ENCODE peak calls at places on chromosome 16, in eight cellular contexts. R is GM10248, D is cardiac muscle cell, M is GM19239, N is ecto neural progenitor cell, T is aorta, C is foreskin melanocyte, P is neural crest cell. W is an unnamed sample.

GRCh38 chr16:29862383-29862883 is 593 bp downstream of the CDIPT start:
- DNase-seq in T (no peak), N (no peak), M (no peak), D (peak), R (no peak), C (no peak), P (no peak), W (no peak)

GRCh38 chr16:54164789-54165173 is 121.8 kb downstream of the IRX3 start:
- DNase-seq in N (no peak), T (no peak), C (no peak), D (no peak), P (no peak), M (no peak), R (no peak), W (no peak)

GRCh38 chr16:29784901-29785500 is 5.5 kb upstream of the KIF22 start:
- DNase-seq in P (peak), R (peak), N (peak), T (peak), M (peak), D (peak), C (peak), W (peak)

GRCh38 chr16:71426069-71426879 is 15.6 kb downstream of the TLE7 start:
- DNase-seq in M (no peak), P (peak), R (peak), N (peak), T (peak), C (peak), D (peak), W (peak)

GRCh38 chr16:24839347-24839972 is 6.3 kb upstream of the SLC5A11 start:
- DNase-seq in M (no peak), P (no peak), T (no peak), C (no peak), R (no peak), D (no peak), N (no peak), W (no peak)

GRCh38 chr16:22300427-22301071 is 3.3 kb downstream of the POLR3E start:
- DNase-seq in R (peak), P (peak), N (peak), M (peak), D (peak), T (no peak), C (peak), W (no peak)

GRCh38 chr16:88677721-88678120 is 8.6 kb downstream of the SNAI3 start:
- DNase-seq in M (no peak), N (no peak), D (no peak), R (no peak), T (no peak), P (no peak), C (no peak), W (no peak)

GRCh38 chr16:87723224-87723619 is 42.6 kb downstream of the KLHDC4 start:
- DNase-seq in P (no peak), D (peak), C (peak), N (no peak), R (peak), T (no peak), M (peak), W (no peak)

GRCh38 chr16:70470927-70471341 is 16.5 kb downstream of the FCSK start:
- DNase-seq in T (no peak), R (no peak), P (peak), N (peak), D (peak), M (no peak), C (no peak), W (peak)

GRCh38 chr16:79272141-79272577 is 328.4 kb downstream of the MAF start:
- DNase-seq in D (no peak), N (no peak), R (no peak), M (no peak), P (no peak), T (no peak), C (no peak), W (no peak)

GRCh38 chr16:85019659-85020245 is 7.8 kb upstream of the KIAA0513 start:
- DNase-seq in C (no peak), P (no peak), M (no peak), N (no peak), D (no peak), T (peak), R (no peak), W (no peak)

GRCh38 chr16:85621698-85622433 is 8.7 kb downstream of the GSE1 start:
- DNase-seq in C (no peak), N (no peak), T (no peak), D (no peak), M (no peak), P (no peak), R (no peak), W (no peak)

GRCh38 chr16:3577302-3577752 is at the start of gene NLRC3:
- DNase-seq in M (peak), D (no peak), N (no peak), T (no peak), C (no peak), R (peak), P (no peak), W (no peak)

GRCh38 chr16:8496364-8496763 is 93.9 kb downstream of the TMEM114 start:
- DNase-seq in M (no peak), D (no peak), T (no peak), C (no peak), R (no peak), N (no peak), P (no peak), W (no peak)

W was measured in progenitor cell of endocrine pancreas.